ENCODE peak calls at places on chromosome 12, in six cellular contexts. F, D, K, Y, W and L are unnamed samples.

GRCh38 chr12:74971201-74971600 is 238.4 kb downstream of the KCNC2 start:
- DNase-seq in W (no peak), D (no peak), K (no peak), F (no peak), Y (no peak), L (no peak)

GRCh38 chr12:111202237-111202592 is 166.7 kb downstream of the PHETA1 start:
- DNase-seq in W (no peak), Y (no peak), K (no peak), D (no peak), F (no peak), L (no peak)

GRCh38 chr12:51132693-51133092 is 40.2 kb downstream of the TFCP2 start:
- DNase-seq in W (no peak), D (no peak), F (no peak), K (no peak), Y (no peak), L (no peak)

GRCh38 chr12:3698218-3698974 is 54.5 kb downstream of the CRACR2A start:
- DNase-seq in Y (no peak), W (no peak), D (no peak), F (no peak), K (no peak), L (no peak)

GRCh38 chr12:85550924-85551323 is 270.9 kb downstream of the ALX1 start:
- DNase-seq in K (no peak), W (no peak), F (no peak), D (no peak), Y (no peak), L (no peak)

GRCh38 chr12:127060933-127061332 is 1206.0 kb upstream of the TMEM132C start:
- DNase-seq in D (no peak), W (no peak), F (no peak), Y (no peak), K (no peak), L (no peak)

GRCh38 chr12:66964629-66965028 is 285.8 kb upstream of the GRIP1 start:
- DNase-seq in Y (peak; percentile 70), W (no peak), K (peak; percentile 27), D (no peak), F (no peak), L (no peak)

GRCh38 chr12:112153181-112153899 is 28.0 kb downstream of the TRAFD1 start:
- DNase-seq in F (no peak), Y (no peak), K (no peak), W (no peak), D (peak; percentile 43), L (no peak)

GRCh38 chr12:26761775-26762174 is 71.2 kb downstream of the ITPR2 start:
- DNase-seq in K (no peak), F (no peak), Y (no peak), D (no peak), W (no peak), L (no peak)

GRCh38 chr12:108856428-108857157 is 790 bp downstream of the SSH1 start:
- DNase-seq in D (peak; percentile 88), Y (peak; percentile 68), F (peak; percentile 83), W (no peak), K (peak; percentile 58), L (peak; percentile 87)